ENCODE peak calls at places on chromosomes 1 and 21, in ten cellular contexts. One of them, this sample, is unnamed.

GRCh38 chr1:112722601-112723510 is 7.7 kb upstream of the PPM1J start:
- DNase-seq in CD8-positive, alpha-beta T cell: no peak
- DNase-seq in lower lobe of right lung: no peak
- DNase-seq in left ventricle myocardium inferior: no peak
- DNase-seq in A673: no peak
- DNase-seq in endodermal cell: peak; percentile 84
- DNase-seq in right cardiac atrium: no peak
- DNase-seq in H7: peak; percentile 85
- DNase-seq in NB4: no peak
- DNase-seq in foreskin fibroblast: peak; percentile 77
- DNase-seq in this sample: no peak

GRCh38 chr1:181412746-181413145 is 70.6 kb upstream of the CACNA1E start:
- DNase-seq in endodermal cell: no peak
- DNase-seq in A673: no peak
- DNase-seq in H7: no peak
- DNase-seq in foreskin fibroblast: no peak
- DNase-seq in right cardiac atrium: no peak
- DNase-seq in left ventricle myocardium inferior: no peak
- DNase-seq in CD8-positive, alpha-beta T cell: no peak
- DNase-seq in NB4: no peak
- DNase-seq in lower lobe of right lung: no peak
- DNase-seq in this sample: no peak

GRCh38 chr1:52063192-52063591 is 7.1 kb downstream of the BTF3L4 start:
- DNase-seq in CD8-positive, alpha-beta T cell: no peak
- DNase-seq in foreskin fibroblast: no peak
- DNase-seq in A673: no peak
- DNase-seq in endodermal cell: no peak
- DNase-seq in right cardiac atrium: no peak
- DNase-seq in H7: no peak
- DNase-seq in lower lobe of right lung: no peak
- DNase-seq in NB4: no peak
- DNase-seq in left ventricle myocardium inferior: no peak
- DNase-seq in this sample: no peak

GRCh38 chr1:93659805-93660479 is 21.7 kb downstream of the BCAR3 start:
- DNase-seq in endodermal cell: no peak
- DNase-seq in CD8-positive, alpha-beta T cell: no peak
- DNase-seq in right cardiac atrium: peak; percentile 62
- DNase-seq in lower lobe of right lung: no peak
- DNase-seq in A673: no peak
- DNase-seq in foreskin fibroblast: no peak
- DNase-seq in NB4: no peak
- DNase-seq in H7: no peak
- DNase-seq in left ventricle myocardium inferior: peak; percentile 53
- DNase-seq in this sample: no peak

GRCh38 chr1:169312084-169312954 is 55.3 kb downstream of the NME7 start:
- DNase-seq in foreskin fibroblast: peak; percentile 88
- DNase-seq in NB4: peak; percentile 89
- DNase-seq in left ventricle myocardium inferior: no peak
- DNase-seq in right cardiac atrium: no peak
- DNase-seq in endodermal cell: no peak
- DNase-seq in A673: no peak
- DNase-seq in lower lobe of right lung: no peak
- DNase-seq in H7: no peak
- DNase-seq in CD8-positive, alpha-beta T cell: peak; percentile 19
- DNase-seq in this sample: peak; percentile 28

GRCh38 chr1:87329051-87329755 is 523 bp downstream of the LMO4 start:
- DNase-seq in right cardiac atrium: peak; percentile 58
- DNase-seq in H7: peak; percentile 78
- DNase-seq in NB4: peak; percentile 69
- DNase-seq in A673: peak; percentile 60
- DNase-seq in left ventricle myocardium inferior: peak; percentile 31
- DNase-seq in lower lobe of right lung: peak; percentile 65
- DNase-seq in foreskin fibroblast: no peak
- DNase-seq in endodermal cell: peak; percentile 78
- DNase-seq in CD8-positive, alpha-beta T cell: peak; percentile 25
- DNase-seq in this sample: no peak

GRCh38 chr1:180953291-180953747 is 40.6 kb downstream of the KIAA1614 start:
- DNase-seq in right cardiac atrium: no peak
- DNase-seq in NB4: no peak
- DNase-seq in endodermal cell: no peak
- DNase-seq in left ventricle myocardium inferior: no peak
- DNase-seq in H7: peak; percentile 46
- DNase-seq in CD8-positive, alpha-beta T cell: no peak
- DNase-seq in foreskin fibroblast: no peak
- DNase-seq in A673: no peak
- DNase-seq in lower lobe of right lung: no peak
- DNase-seq in this sample: no peak

GRCh38 chr1:199089393-199090122 is 450.7 kb downstream of the PTPRC start:
- DNase-seq in lower lobe of right lung: no peak
- DNase-seq in H7: no peak
- DNase-seq in CD8-positive, alpha-beta T cell: peak; percentile 15
- DNase-seq in endodermal cell: no peak
- DNase-seq in right cardiac atrium: no peak
- DNase-seq in A673: no peak
- DNase-seq in foreskin fibroblast: no peak
- DNase-seq in NB4: peak; percentile 52
- DNase-seq in left ventricle myocardium inferior: no peak
- DNase-seq in this sample: peak; percentile 83

GRCh38 chr1:163570061-163570460 is 248.3 kb downstream of the NUF2 start:
- DNase-seq in A673: peak; percentile 93
- DNase-seq in NB4: no peak
- DNase-seq in endodermal cell: no peak
- DNase-seq in left ventricle myocardium inferior: no peak
- DNase-seq in right cardiac atrium: no peak
- DNase-seq in foreskin fibroblast: no peak
- DNase-seq in CD8-positive, alpha-beta T cell: no peak
- DNase-seq in lower lobe of right lung: no peak
- DNase-seq in H7: no peak
- DNase-seq in this sample: no peak

GRCh38 chr21:38985423-38986378 is 180.0 kb downstream of the ETS2 start:
- DNase-seq in CD8-positive, alpha-beta T cell: no peak
- DNase-seq in H7: no peak
- DNase-seq in lower lobe of right lung: peak; percentile 67
- DNase-seq in right cardiac atrium: peak; percentile 70
- DNase-seq in NB4: peak; percentile 89
- DNase-seq in A673: peak; percentile 89
- DNase-seq in endodermal cell: no peak
- DNase-seq in left ventricle myocardium inferior: peak; percentile 72
- DNase-seq in foreskin fibroblast: peak; percentile 93
- DNase-seq in this sample: peak; percentile 87

GRCh38 chr1:240946926-240947325 is 335.0 kb upstream of the GREM2 start:
- DNase-seq in foreskin fibroblast: peak; percentile 6
- DNase-seq in H7: no peak
- DNase-seq in A673: peak; percentile 12
- DNase-seq in lower lobe of right lung: no peak
- DNase-seq in right cardiac atrium: no peak
- DNase-seq in NB4: peak; percentile 38
- DNase-seq in left ventricle myocardium inferior: no peak
- DNase-seq in CD8-positive, alpha-beta T cell: no peak
- DNase-seq in endodermal cell: peak; percentile 59
- DNase-seq in this sample: peak; percentile 11

GRCh38 chr1:173190101-173190895 is 16.8 kb downstream of the TNFSF4 start:
- DNase-seq in lower lobe of right lung: peak; percentile 80
- DNase-seq in right cardiac atrium: peak; percentile 84
- DNase-seq in NB4: no peak
- DNase-seq in left ventricle myocardium inferior: peak; percentile 78
- DNase-seq in foreskin fibroblast: peak; percentile 87
- DNase-seq in endodermal cell: no peak
- DNase-seq in CD8-positive, alpha-beta T cell: no peak
- DNase-seq in A673: peak; percentile 85
- DNase-seq in H7: no peak
- DNase-seq in this sample: peak; percentile 32

GRCh38 chr1:165834229-165834628 is 6.8 kb downstream of the UCK2 start:
- DNase-seq in A673: no peak
- DNase-seq in CD8-positive, alpha-beta T cell: no peak
- DNase-seq in left ventricle myocardium inferior: no peak
- DNase-seq in NB4: no peak
- DNase-seq in foreskin fibroblast: no peak
- DNase-seq in H7: no peak
- DNase-seq in lower lobe of right lung: no peak
- DNase-seq in endodermal cell: no peak
- DNase-seq in right cardiac atrium: no peak
- DNase-seq in this sample: no peak

GRCh38 chr1:165831146-165831545 is 3.7 kb downstream of the UCK2 start:
- DNase-seq in endodermal cell: no peak
- DNase-seq in A673: no peak
- DNase-seq in left ventricle myocardium inferior: no peak
- DNase-seq in foreskin fibroblast: no peak
- DNase-seq in CD8-positive, alpha-beta T cell: no peak
- DNase-seq in NB4: no peak
- DNase-seq in H7: no peak
- DNase-seq in right cardiac atrium: no peak
- DNase-seq in lower lobe of right lung: no peak
- DNase-seq in this sample: no peak

GRCh38 chr1:165834881-165835280 is 7.5 kb downstream of the UCK2 start:
- DNase-seq in left ventricle myocardium inferior: no peak
- DNase-seq in A673: no peak
- DNase-seq in right cardiac atrium: no peak
- DNase-seq in foreskin fibroblast: no peak
- DNase-seq in NB4: no peak
- DNase-seq in CD8-positive, alpha-beta T cell: no peak
- DNase-seq in lower lobe of right lung: no peak
- DNase-seq in endodermal cell: no peak
- DNase-seq in H7: no peak
- DNase-seq in this sample: no peak

GRCh38 chr1:165832902-165833301 is 5.5 kb downstream of the UCK2 start:
- DNase-seq in left ventricle myocardium inferior: no peak
- DNase-seq in CD8-positive, alpha-beta T cell: no peak
- DNase-seq in endodermal cell: no peak
- DNase-seq in H7: no peak
- DNase-seq in NB4: no peak
- DNase-seq in A673: no peak
- DNase-seq in right cardiac atrium: no peak
- DNase-seq in lower lobe of right lung: no peak
- DNase-seq in foreskin fibroblast: no peak
- DNase-seq in this sample: no peak

DNA sequence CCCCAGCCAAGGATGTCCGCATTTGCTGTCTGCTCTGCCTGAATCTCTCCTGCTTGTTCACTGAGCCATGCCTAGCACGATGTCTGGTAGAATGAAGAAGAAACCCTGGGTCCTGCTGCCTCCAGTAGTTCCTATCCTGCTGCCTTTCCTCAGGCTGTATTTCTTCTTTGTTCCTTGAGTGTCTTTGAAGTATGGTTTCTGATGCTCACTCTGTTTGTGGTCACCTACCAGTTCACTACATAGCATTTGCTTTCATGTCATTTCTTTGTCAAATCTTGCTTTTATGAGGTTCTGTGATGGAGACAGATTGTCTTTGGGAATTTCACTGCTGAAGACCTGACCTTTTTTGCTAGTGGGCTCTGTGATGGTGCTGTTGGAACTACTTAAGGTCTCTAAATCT is 5.9 kb downstream of the UCK2 start:
- DNase-seq in foreskin fibroblast: no peak
- DNase-seq in H7: no peak
- DNase-seq in A673: no peak
- DNase-seq in NB4: no peak
- DNase-seq in lower lobe of right lung: no peak
- DNase-seq in CD8-positive, alpha-beta T cell: no peak
- DNase-seq in left ventricle myocardium inferior: no peak
- DNase-seq in right cardiac atrium: no peak
- DNase-seq in endodermal cell: no peak
- DNase-seq in this sample: peak; percentile 72
- H3K4me3 ChIP-seq in foreskin fibroblast: no peak overlapping the region
- H3K4me3 ChIP-seq in H7: no peak overlapping the region
- H3K4me3 ChIP-seq in A673: no peak overlapping the region
- H3K4me3 ChIP-seq in NB4: no peak overlapping the region
- H3K4me3 ChIP-seq in lower lobe of right lung: no peak overlapping the region
- H3K4me3 ChIP-seq in CD8-positive, alpha-beta T cell: no peak overlapping the region
- H3K4me3 ChIP-seq in left ventricle myocardium inferior: no peak overlapping the region
- H3K4me3 ChIP-seq in right cardiac atrium: no peak overlapping the region
- H3K4me3 ChIP-seq in endodermal cell: no peak overlapping the region
- H3K4me3 ChIP-seq in this sample: no peak overlapping the region

DNA sequence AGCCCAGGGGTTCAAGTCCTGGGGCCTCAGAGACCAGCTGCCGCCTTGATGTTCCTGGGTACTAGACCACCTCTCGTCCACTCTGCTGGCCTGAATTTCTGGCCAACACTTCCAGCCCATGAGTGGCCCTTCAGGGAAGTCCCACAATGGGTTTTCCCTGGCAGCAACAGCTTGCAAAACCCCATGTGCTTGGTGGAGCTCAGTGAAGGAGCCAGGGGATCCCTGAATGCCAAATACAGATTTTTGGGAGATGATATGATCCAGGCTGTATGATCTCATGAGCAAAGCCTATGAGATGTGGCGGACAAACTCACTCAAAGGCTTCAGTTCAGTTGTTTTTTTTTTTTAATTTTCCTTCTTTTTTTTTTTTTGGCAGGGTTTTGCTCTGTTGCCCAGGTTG is 9.6 kb upstream of the RASSF5 start:
- DNase-seq in A673: no peak
- DNase-seq in lower lobe of right lung: no peak
- DNase-seq in CD8-positive, alpha-beta T cell: no peak
- DNase-seq in foreskin fibroblast: no peak
- DNase-seq in left ventricle myocardium inferior: no peak
- DNase-seq in endodermal cell: no peak
- DNase-seq in right cardiac atrium: no peak
- DNase-seq in NB4: no peak
- DNase-seq in H7: no peak
- DNase-seq in this sample: no peak
- H3K4me3 ChIP-seq in A673: no peak overlapping the region
- H3K4me3 ChIP-seq in lower lobe of right lung: no peak overlapping the region
- H3K4me3 ChIP-seq in CD8-positive, alpha-beta T cell: no peak overlapping the region
- H3K4me3 ChIP-seq in foreskin fibroblast: no peak overlapping the region
- H3K4me3 ChIP-seq in left ventricle myocardium inferior: no peak overlapping the region
- H3K4me3 ChIP-seq in endodermal cell: no peak overlapping the region
- H3K4me3 ChIP-seq in right cardiac atrium: no peak overlapping the region
- H3K4me3 ChIP-seq in NB4: no peak overlapping the region
- H3K4me3 ChIP-seq in H7: no peak overlapping the region
- H3K4me3 ChIP-seq in this sample: no peak overlapping the region

GRCh38 chr1:183910780-183911179 is 105.9 kb downstream of the RGL1 start:
- DNase-seq in right cardiac atrium: no peak
- DNase-seq in lower lobe of right lung: no peak
- DNase-seq in A673: no peak
- DNase-seq in left ventricle myocardium inferior: no peak
- DNase-seq in endodermal cell: no peak
- DNase-seq in foreskin fibroblast: no peak
- DNase-seq in CD8-positive, alpha-beta T cell: no peak
- DNase-seq in NB4: no peak
- DNase-seq in H7: no peak
- DNase-seq in this sample: no peak
- H3K4me3 ChIP-seq in right cardiac atrium: no peak overlapping the region
- H3K4me3 ChIP-seq in lower lobe of right lung: no peak overlapping the region
- H3K4me3 ChIP-seq in A673: no peak overlapping the region
- H3K4me3 ChIP-seq in left ventricle myocardium inferior: no peak overlapping the region
- H3K4me3 ChIP-seq in endodermal cell: no peak overlapping the region
- H3K4me3 ChIP-seq in foreskin fibroblast: no peak overlapping the region
- H3K4me3 ChIP-seq in CD8-positive, alpha-beta T cell: no peak overlapping the region
- H3K4me3 ChIP-seq in NB4: no peak overlapping the region
- H3K4me3 ChIP-seq in H7: no peak overlapping the region
- H3K4me3 ChIP-seq in this sample: no peak overlapping the region

DNA sequence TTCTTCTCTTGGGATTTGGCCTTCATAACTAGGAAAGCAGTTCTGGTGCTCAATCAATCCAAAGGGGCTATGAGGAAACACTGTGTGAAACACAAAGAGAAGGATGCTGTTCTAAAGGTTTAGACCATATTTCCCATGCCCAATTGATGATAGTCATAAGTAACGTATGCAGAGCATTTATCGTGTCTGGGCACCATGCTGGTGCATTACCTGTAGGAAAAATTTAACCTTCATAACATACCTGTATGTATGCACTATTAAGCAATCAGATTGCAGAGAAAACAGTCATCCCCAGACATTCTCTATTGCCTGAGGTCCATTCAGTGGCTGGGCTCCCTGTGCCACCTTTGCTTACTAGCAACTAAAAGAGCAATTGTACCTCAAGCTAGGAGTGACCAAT is 381.4 kb downstream of the PLPP3 start:
- DNase-seq in CD8-positive, alpha-beta T cell: no peak
- DNase-seq in foreskin fibroblast: no peak
- DNase-seq in right cardiac atrium: no peak
- DNase-seq in A673: no peak
- DNase-seq in left ventricle myocardium inferior: no peak
- DNase-seq in lower lobe of right lung: no peak
- DNase-seq in H7: no peak
- DNase-seq in NB4: no peak
- DNase-seq in endodermal cell: no peak
- DNase-seq in this sample: no peak
- H3K4me3 ChIP-seq in CD8-positive, alpha-beta T cell: no peak overlapping the region
- H3K4me3 ChIP-seq in foreskin fibroblast: no peak overlapping the region
- H3K4me3 ChIP-seq in right cardiac atrium: no peak overlapping the region
- H3K4me3 ChIP-seq in A673: no peak overlapping the region
- H3K4me3 ChIP-seq in left ventricle myocardium inferior: no peak overlapping the region
- H3K4me3 ChIP-seq in lower lobe of right lung: no peak overlapping the region
- H3K4me3 ChIP-seq in H7: no peak overlapping the region
- H3K4me3 ChIP-seq in NB4: no peak overlapping the region
- H3K4me3 ChIP-seq in endodermal cell: no peak overlapping the region
- H3K4me3 ChIP-seq in this sample: no peak overlapping the region